ENCODE peak calls at places on chromosome 10, in ten cellular contexts. J is cardiac muscle cell, H is type B pancreatic cell, L is SK-N-SH, W is esophagus squamous epithelium, K is colonic mucosa, M is mucosa of descending colon, I is Panc1, Y is GM20000, F is PC-9. V is an unnamed sample.

GRCh38 chr10:127947206-127947605 is 40.3 kb downstream of the PTPRE start:
- DNase-seq in J (no peak), H (no peak), L (no peak), W (no peak), K (no peak), M (no peak), I (no peak), Y (no peak), F (no peak), V (no peak)

GRCh38 chr10:122435212-122435827 is 19.1 kb upstream of the ARMS2 start:
- DNase-seq in J (peak), H (no peak), L (peak), W (no peak), K (no peak), M (no peak), I (peak), Y (no peak), F (no peak), V (peak)

GRCh38 chr10:126536148-126536547 is 134.3 kb downstream of the C10orf90 start:
- DNase-seq in J (peak), H (no peak), L (no peak), W (no peak), K (no peak), M (no peak), I (no peak), Y (no peak), F (no peak), V (no peak)

GRCh38 chr10:132163278-132163765 is 23.4 kb upstream of the DPYSL4 start:
- DNase-seq in J (no peak), H (no peak), L (peak), W (no peak), K (peak), M (peak), I (no peak), Y (peak), F (no peak), V (peak)

GRCh38 chr10:15642095-15642494 is 77.6 kb downstream of the ITGA8 start:
- DNase-seq in J (peak), H (no peak), L (no peak), W (no peak), K (no peak), M (no peak), I (no peak), Y (no peak), F (no peak), V (no peak)

GRCh38 chr10:80971461-80971860 is 433.8 kb downstream of the SH2D4B start:
- DNase-seq in J (no peak), H (no peak), L (no peak), W (no peak), K (no peak), M (no peak), I (no peak), Y (no peak), F (no peak), V (no peak)

GRCh38 chr10:98088186-98088971 is 46.1 kb upstream of the R3HCC1L start:
- DNase-seq in J (peak), H (no peak), L (no peak), W (no peak), K (no peak), M (no peak), I (no peak), Y (no peak), F (no peak), V (no peak)

GRCh38 chr10:59287587-59287986 is 74.8 kb downstream of the FAM13C start:
- DNase-seq in J (no peak), H (no peak), L (no peak), W (no peak), K (no peak), M (no peak), I (no peak), Y (no peak), F (no peak), V (no peak)

GRCh38 chr10:70302292-70302691 is 18.5 kb upstream of the NPFFR1 start:
- DNase-seq in J (peak), H (no peak), L (no peak), W (no peak), K (no peak), M (no peak), I (no peak), Y (no peak), F (no peak), V (no peak)

GRCh38 chr10:29689001-29689400 is 54.2 kb upstream of the SVIL start:
- DNase-seq in J (peak), H (no peak), L (no peak), W (no peak), K (no peak), M (no peak), I (peak), Y (no peak), F (peak), V (no peak)

GRCh38 chr10:92045641-92046106 is 122.1 kb downstream of the BTAF1 start:
- DNase-seq in J (no peak), H (no peak), L (no peak), W (no peak), K (no peak), M (no peak), I (no peak), Y (no peak), F (no peak), V (no peak)

GRCh38 chr10:90915141-90916075 is 5.5 kb downstream of the ANKRD1 start:
- DNase-seq in J (no peak), H (no peak), L (no peak), W (no peak), K (no peak), M (no peak), I (no peak), Y (no peak), F (no peak), V (no peak)

GRCh38 chr10:89369142-89370105 is 8.4 kb upstream of the IFIT1B start:
- DNase-seq in J (peak), H (no peak), L (peak), W (no peak), K (no peak), M (no peak), I (no peak), Y (peak), F (no peak), V (no peak)

GRCh38 chr10:63206576-63206975 is 73.4 kb downstream of the NRBF2 start:
- DNase-seq in J (peak), H (no peak), L (no peak), W (no peak), K (no peak), M (no peak), I (no peak), Y (peak), F (no peak), V (no peak)

GRCh38 chr10:100697070-100697469 is 48.3 kb upstream of the PAX2 start:
- DNase-seq in J (peak), H (no peak), L (no peak), W (no peak), K (no peak), M (no peak), I (peak), Y (no peak), F (no peak), V (no peak)

GRCh38 chr10:103396067-103396788 is at the start of the genes ATP5MK and PDCD11:
- DNase-seq in J (peak), H (peak), L (peak), W (peak), K (peak), M (peak), I (peak), Y (peak), F (peak), V (peak)
- TF ChIP-seq CTCF in J (peak), H (peak), L (peak), W (no peak), K (no peak), M (no peak), I (no peak), Y (no peak), F (no peak), V (peak)

DNA sequence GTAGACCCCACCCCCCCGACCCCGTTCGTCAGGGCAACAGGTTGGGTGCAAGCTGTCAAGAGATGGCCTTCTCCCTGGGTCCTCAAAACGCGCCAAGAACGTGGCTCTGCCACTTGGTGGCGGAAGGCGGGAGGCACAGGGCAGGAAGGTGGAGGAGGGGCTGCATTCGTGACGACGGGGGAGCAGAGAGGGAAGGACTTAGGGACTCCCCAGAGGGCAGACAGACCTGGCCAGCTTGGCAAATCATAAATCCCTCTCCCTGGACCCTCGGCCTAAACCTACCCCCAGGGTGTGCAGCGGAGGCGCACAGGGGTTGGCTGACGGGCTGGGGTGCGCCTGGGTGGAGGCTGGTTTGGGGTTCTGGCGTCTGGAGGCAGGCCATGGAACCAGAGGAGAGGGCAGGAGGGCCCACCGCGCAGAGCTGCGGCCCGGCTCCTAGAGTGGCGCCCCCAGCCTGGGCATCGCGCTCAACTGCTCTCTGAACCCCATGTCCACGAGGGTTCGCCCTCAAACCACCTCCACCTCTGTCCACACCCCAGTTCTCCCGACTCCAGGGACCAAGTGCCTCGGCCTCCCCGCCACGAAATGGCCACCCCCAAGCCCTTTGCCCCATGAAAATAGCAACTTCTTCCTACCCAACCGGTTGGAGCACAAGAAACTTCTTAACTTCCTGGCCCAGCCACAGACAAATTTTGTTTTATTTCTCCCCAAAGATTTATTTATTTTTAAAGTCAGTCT is 10.8 kb upstream of the GATA3 start:
- DNase-seq in J (no peak), H (no peak), L (peak), W (no peak), K (no peak), M (no peak), I (no peak), Y (peak), F (no peak), V (no peak)
- TF ChIP-seq CTCF in J (peak), H (peak), L (no peak), W (no peak), K (no peak), M (no peak), I (no peak), Y (no peak), F (no peak), V (no peak)

GRCh38 chr10:24843256-24843655 is 109.2 kb downstream of the PRTFDC1 start:
- DNase-seq in J (no peak), H (no peak), L (no peak), W (no peak), K (no peak), M (no peak), I (no peak), Y (no peak), F (no peak), V (no peak)
- TF ChIP-seq CTCF in J (no peak), H (no peak), L (no peak), W (no peak), K (no peak), M (no peak), I (no peak), Y (no peak), F (no peak), V (no peak)

GRCh38 chr10:82796510-82796909 is 921.5 kb downstream of the NRG3 start:
- DNase-seq in J (peak), H (no peak), L (peak), W (no peak), K (no peak), M (no peak), I (no peak), Y (no peak), F (no peak), V (peak)
- TF ChIP-seq CTCF in J (peak), H (peak), L (peak), W (no peak), K (no peak), M (no peak), I (peak), Y (no peak), F (peak), V (peak)

GRCh38 chr10:76902949-76903348 is 734.7 kb downstream of the KCNMA1 start:
- DNase-seq in J (peak), H (no peak), L (peak), W (no peak), K (peak), M (peak), I (no peak), Y (no peak), F (peak), V (no peak)
- TF ChIP-seq CTCF in J (peak), H (peak), L (peak), W (no peak), K (peak), M (no peak), I (peak), Y (no peak), F (peak), V (peak)

GRCh38 chr10:7303067-7303629 is 107.7 kb downstream of the SFMBT2 start:
- DNase-seq in J (no peak), H (no peak), L (no peak), W (no peak), K (no peak), M (no peak), I (no peak), Y (no peak), F (no peak), V (no peak)
- TF ChIP-seq CTCF in J (no peak), H (no peak), L (no peak), W (no peak), K (no peak), M (no peak), I (no peak), Y (no peak), F (no peak), V (no peak)

GRCh38 chr10:78533776-78534175 is 500.1 kb downstream of the RPS24 start:
- DNase-seq in J (no peak), H (no peak), L (no peak), W (no peak), K (no peak), M (no peak), I (no peak), Y (no peak), F (no peak), V (no peak)
- TF ChIP-seq CTCF in J (no peak), H (no peak), L (no peak), W (no peak), K (no peak), M (no peak), I (no peak), Y (no peak), F (no peak), V (no peak)

GRCh38 chr10:52071814-52072213 is 242.3 kb upstream of the DKK1 start:
- DNase-seq in J (no peak), H (no peak), L (no peak), W (no peak), K (no peak), M (no peak), I (no peak), Y (no peak), F (no peak), V (no peak)
- TF ChIP-seq CTCF in J (no peak), H (no peak), L (no peak), W (no peak), K (no peak), M (no peak), I (no peak), Y (no peak), F (no peak), V (no peak)

DNA sequence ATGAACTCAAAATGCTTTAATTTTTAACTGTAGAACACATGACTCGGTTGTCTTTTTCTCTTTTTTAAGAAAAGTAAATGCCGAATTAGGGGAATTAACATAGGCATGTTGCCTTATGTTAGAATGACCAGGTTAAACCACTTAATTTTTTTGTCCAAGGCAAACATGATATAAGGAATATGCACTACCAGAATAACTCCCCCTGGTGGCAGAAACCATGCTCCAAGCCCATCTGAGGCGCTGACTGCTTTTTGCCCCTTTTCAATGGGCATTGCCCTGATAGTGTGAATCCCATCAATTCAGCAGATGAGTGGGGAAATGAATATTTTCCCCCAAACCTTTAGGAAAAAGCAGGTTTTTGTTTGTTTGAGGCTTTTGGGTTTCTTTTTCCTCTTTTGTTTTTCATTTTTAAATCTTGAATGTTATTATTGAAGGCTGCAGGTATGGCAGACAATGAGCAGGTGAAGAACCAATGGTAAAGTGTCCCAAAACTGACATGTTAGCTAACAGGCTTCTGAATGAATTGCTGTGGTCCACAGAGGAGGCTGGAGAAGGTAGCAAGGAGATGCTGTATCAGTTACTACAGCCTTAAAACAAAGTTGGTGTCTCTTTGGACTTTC is 284.3 kb downstream of the SORCS3 start:
- DNase-seq in J (peak), H (no peak), L (peak), W (no peak), K (peak), M (no peak), I (peak), Y (peak), F (peak), V (no peak)
- TF ChIP-seq CTCF in J (peak), H (peak), L (peak), W (peak), K (peak), M (peak), I (peak), Y (peak), F (peak), V (peak)

V was measured in LNCaP clone FGC.